ENCODE peak calls at places on chromosomes 3 and 15, in five cellular contexts. W is heart left ventricle; R is fibroblast of mammary gland; V is activated CD4-positive, alpha-beta T cell treated with anti-CD3 and anti-CD28 coated beads, Interleukin-2, amount 50 U/mL, for 1 hour; X is IMR-90. C is an unnamed sample.

GRCh38 chr15:100373037-100373896 is 31.5 kb upstream of the ADAMTS17 start:
- DNase-seq in V (no peak), R (no peak), W (no peak), X (no peak), C (no peak)

GRCh38 chr3:10426346-10427233 is 78.8 kb downstream of the ATP2B2 start:
- DNase-seq in W (no peak), R (peak), V (no peak), X (peak), C (no peak)

GRCh38 chr3:186582541-186582940 is 12.0 kb downstream of the DNAJB11 start:
- DNase-seq in X (no peak), V (no peak), W (no peak), R (no peak), C (no peak)

GRCh38 chr15:73273181-73274002 is 95.4 kb downstream of the HCN4 start:
- DNase-seq in W (peak), R (peak), X (peak), V (peak), C (peak)

GRCh38 chr15:63348392-63348791 is 33.3 kb downstream of the CA12 start:
- DNase-seq in R (peak), W (peak), X (peak), V (no peak), C (no peak)

GRCh38 chr15:90300988-90301715 is 35.7 kb downstream of the NGRN start:
- DNase-seq in V (peak), R (peak), X (peak), W (peak), C (peak)

GRCh38 chr15:98953000-98953776 is 54.4 kb downstream of the PGPEP1L start:
- DNase-seq in W (no peak), V (no peak), R (no peak), X (peak), C (no peak)

GRCh38 chr3:10464068-10464434 is 41.3 kb downstream of the ATP2B2 start:
- DNase-seq in W (no peak), V (no peak), X (no peak), R (no peak), C (no peak)

GRCh38 chr15:85496551-85497545 is 116.4 kb downstream of the AKAP13 start:
- DNase-seq in X (no peak), V (no peak), W (no peak), R (no peak), C (no peak)

GRCh38 chr15:34582461-34583357 is 742 bp downstream of the GOLGA8B start:
- DNase-seq in W (no peak), R (no peak), V (peak), X (peak), C (no peak)

GRCh38 chr3:18393906-18394305 is 31.2 kb downstream of the SATB1 start:
- DNase-seq in V (no peak), W (no peak), R (peak), X (peak), C (no peak)

GRCh38 chr15:40594429-40594836 is 384 bp downstream of the KNL1 start:
- DNase-seq in V (no peak), X (peak), R (peak), W (peak), C (peak)

GRCh38 chr3:39808467-39809180 is 785 bp upstream of the MYRIP start:
- DNase-seq in R (peak), X (no peak), V (no peak), W (no peak), C (no peak)

GRCh38 chr3:159987291-159987711 is 1.3 kb upstream of the IL12A start:
- DNase-seq in W (no peak), V (no peak), X (peak), R (peak), C (no peak)

GRCh38 chr3:190032924-190033323 is 87.8 kb downstream of the P3H2 start:
- DNase-seq in X (no peak), W (no peak), R (no peak), V (no peak), C (no peak)

GRCh38 chr15:59372352-59373211 is at the start of gene MYO1E:
- DNase-seq in W (peak), V (peak), X (peak), R (peak), C (peak)

GRCh38 chr3:113374078-113374477 is 67.2 kb downstream of the CFAP44 start:
- DNase-seq in V (no peak), W (no peak), R (no peak), X (no peak), C (no peak)

GRCh38 chr3:126963261-126964190 is 19.4 kb upstream of the PLXNA1 start:
- DNase-seq in X (no peak), V (no peak), W (no peak), R (no peak), C (no peak)

GRCh38 chr3:49647741-49648140 is 26.4 kb upstream of the APEH start:
- DNase-seq in V (no peak), R (no peak), X (no peak), W (peak), C (no peak)

GRCh38 chr3:157669403-157669802 is 166.2 kb upstream of the VEPH1 start:
- DNase-seq in W (no peak), V (no peak), R (peak), X (no peak), C (no peak)

GRCh38 chr3:42507252-42507651 is 4.8 kb downstream of the VIPR1 start:
- DNase-seq in R (no peak), V (no peak), X (no peak), W (peak), C (no peak)

GRCh38 chr15:82999905-83000671 is 11.4 kb downstream of the C15orf40 start:
- DNase-seq in V (peak), R (peak), W (no peak), X (peak), C (peak)

GRCh38 chr3:105885261-105885660 is 16.4 kb upstream of the CBLB start:
- DNase-seq in R (no peak), V (no peak), X (no peak), W (no peak), C (no peak)

GRCh38 chr3:9783954-9784353 is 8.3 kb downstream of the TADA3 start:
- DNase-seq in R (no peak), V (no peak), X (no peak), W (no peak), C (no peak)

GRCh38 chr3:140472621-140473020 is 205.2 kb upstream of the TRIM42 start:
- DNase-seq in X (no peak), R (peak), W (no peak), V (no peak), C (no peak)

GRCh38 chr3:46925585-46925934 is 48.0 kb downstream of the PTH1R start:
- DNase-seq in V (no peak), X (no peak), R (no peak), W (peak), C (no peak)

GRCh38 chr15:101127503-101128076 is 124.3 kb downstream of the CHSY1 start:
- DNase-seq in R (peak), W (peak), X (peak), V (no peak), C (peak)

GRCh38 chr3:24355806-24356205 is 138.8 kb downstream of the THRB start:
- DNase-seq in V (no peak), X (no peak), R (peak), W (no peak), C (no peak)

GRCh38 chr3:32238816-32239637 is 547 bp downstream of the CMTM8 start:
- DNase-seq in X (peak), W (peak), R (peak), V (peak), C (peak)

GRCh38 chr3:147493666-147494065 is 84.5 kb downstream of the ZIC1 start:
- DNase-seq in R (no peak), W (no peak), V (no peak), X (no peak), C (no peak)

GRCh38 chr15:29613951-29614382 is 208.3 kb downstream of the TJP1 start:
- DNase-seq in V (no peak), X (no peak), R (no peak), W (no peak), C (no peak)

GRCh38 chr3:186284661-186285060 is 77.4 kb downstream of the DGKG start:
- DNase-seq in W (no peak), X (no peak), V (no peak), R (no peak), C (no peak)

GRCh38 chr3:190338717-190339116 is 16.5 kb upstream of the CLDN1 start:
- DNase-seq in W (no peak), X (peak), R (peak), V (no peak), C (no peak)

GRCh38 chr3:114299421-114299820 is 5.6 kb downstream of the TIGIT start:
- DNase-seq in V (peak), W (no peak), X (no peak), R (peak), C (peak)

C was measured in activated gamma-delta T cell treated with Interleukin-2 at 50 U/mL for 16 hours.